ENCODE peak calls at places on chromosomes 5 and 9, in seven cellular contexts. A, R, K, F, G, W and P are unnamed samples.

GRCh38 chr9:38017149-38017884 is 51.7 kb downstream of the SHB start:
- DNase-seq in A (no peak), R (no peak), K (peak; percentile 86), F (no peak), G (peak; percentile 63), W (peak; percentile 53), P (peak; percentile 78)

GRCh38 chr9:18194316-18194715 is 279.6 kb upstream of the ADAMTSL1 start:
- DNase-seq in A (no peak), R (no peak), K (no peak), F (no peak), G (no peak), W (no peak), P (no peak)

GRCh38 chr5:124157320-124157719 is 589.1 kb downstream of the ZNF608 start:
- DNase-seq in A (no peak), R (no peak), K (no peak), F (no peak), G (no peak), W (no peak), P (no peak)

GRCh38 chr5:61569353-61569752 is 237.3 kb downstream of the ZSWIM6 start:
- DNase-seq in A (no peak), R (no peak), K (no peak), F (no peak), G (no peak), W (no peak), P (peak; percentile 3)

GRCh38 chr9:33995449-33995848 is 53.2 kb downstream of the UBAP2 start:
- DNase-seq in A (no peak), R (no peak), K (no peak), F (no peak), G (no peak), W (no peak), P (no peak)

GRCh38 chr5:141439411-141440141 is 9.3 kb downstream of the PCDHGA12 start:
- DNase-seq in A (no peak), R (no peak), K (no peak), F (no peak), G (no peak), W (no peak), P (no peak)

GRCh38 chr5:175814676-175815075 is 56.7 kb upstream of the CPLX2 start:
- DNase-seq in A (no peak), R (no peak), K (no peak), F (no peak), G (peak; percentile 94), W (no peak), P (peak; percentile 83)

GRCh38 chr9:74570879-74571512 is 73.9 kb downstream of the RORB start:
- DNase-seq in A (peak; percentile 15), R (no peak), K (peak; percentile 32), F (no peak), G (peak; percentile 9), W (no peak), P (no peak)

GRCh38 chr5:126519637-126520592 is 75.1 kb downstream of the ALDH7A1 start:
- DNase-seq in A (no peak), R (peak; percentile 87), K (peak; percentile 21), F (no peak), G (no peak), W (peak; percentile 20), P (no peak)

GRCh38 chr9:107935931-107936330 is 446.4 kb upstream of the KLF4 start:
- DNase-seq in A (no peak), R (no peak), K (peak; percentile 7), F (no peak), G (no peak), W (no peak), P (no peak)

GRCh38 chr5:92513067-92513466 is 1068.0 kb downstream of the NR2F1-AS1 start:
- DNase-seq in A (no peak), R (no peak), K (no peak), F (no peak), G (no peak), W (no peak), P (no peak)

GRCh38 chr9:126975327-126976059 is 60.9 kb downstream of the RALGPS1 start:
- DNase-seq in A (no peak), R (no peak), K (no peak), F (no peak), G (no peak), W (no peak), P (no peak)

GRCh38 chr5:123670981-123671557 is 159.1 kb downstream of the CSNK1G3 start:
- DNase-seq in A (peak; percentile 34), R (no peak), K (peak; percentile 78), F (peak; percentile 37), G (peak; percentile 8), W (no peak), P (peak; percentile 33)

GRCh38 chr9:77498891-77499290 is 149.2 kb downstream of the GNA14 start:
- DNase-seq in A (no peak), R (no peak), K (no peak), F (no peak), G (no peak), W (no peak), P (no peak)

GRCh38 chr9:91060520-91061343 is 259.1 kb downstream of the SYK start:
- DNase-seq in A (peak; percentile 94), R (peak; percentile 79), K (peak; percentile 56), F (peak; percentile 87), G (peak; percentile 80), W (peak; percentile 70), P (peak; percentile 76)

GRCh38 chr5:150357326-150358260 is at the start of gene TCOF1:
- DNase-seq in A (peak; percentile 90), R (peak; percentile 98), K (peak; percentile 98), F (peak; percentile 97), G (peak; percentile 87), W (peak; percentile 91), P (peak; percentile 96)
- TF ChIP-seq POLR2A in A (peak; percentile 62), R (no peak), K (peak; percentile 45), F (no peak), G (peak; percentile 46), W (peak; percentile 60), P (peak; percentile 34)

DNA sequence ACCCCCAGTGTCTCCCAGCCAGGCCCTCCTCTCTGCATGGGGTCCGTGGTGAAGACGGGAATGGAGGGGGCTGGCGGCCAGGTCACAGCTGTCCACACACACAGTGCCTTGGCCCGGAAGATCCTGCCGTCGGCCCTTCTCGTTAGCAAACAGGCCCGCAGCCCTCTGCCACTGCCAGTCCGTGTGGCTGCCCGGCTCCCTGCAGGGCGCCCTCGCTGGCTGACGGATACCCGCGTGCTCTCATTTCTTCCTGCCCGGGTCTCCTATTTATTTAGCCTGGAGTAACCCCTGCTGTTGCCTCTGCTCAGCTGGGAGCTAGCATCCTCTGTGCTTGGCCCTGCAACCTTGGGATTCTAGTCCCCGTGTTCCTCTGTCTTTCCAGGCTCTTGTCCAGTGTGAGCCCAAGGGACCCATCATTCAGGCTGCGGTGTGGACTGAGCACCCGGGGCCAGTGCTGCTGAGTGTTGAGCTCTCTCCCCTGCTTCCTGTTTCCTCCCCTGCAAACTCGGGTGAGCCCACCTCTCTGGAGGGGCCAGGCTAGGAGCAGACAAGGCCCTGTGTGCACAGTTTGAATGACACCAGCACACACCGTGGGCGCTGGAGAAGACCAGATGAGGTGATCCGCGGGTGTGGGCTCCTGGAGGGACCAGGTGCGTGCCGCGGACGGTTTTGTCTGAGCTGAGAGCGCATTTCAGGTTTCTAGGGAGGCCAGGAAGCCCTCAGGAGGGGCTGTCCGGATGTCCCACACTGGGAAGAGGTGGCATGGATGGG is 14.6 kb upstream of the RNU6ATAC start:
- DNase-seq in A (no peak), R (peak; percentile 91), K (peak; percentile 51), F (no peak), G (no peak), W (no peak), P (no peak)
- TF ChIP-seq POLR2A in A (no peak), R (no peak), K (no peak), F (no peak), G (no peak), W (no peak), P (no peak)

GRCh38 chr5:172454355-172455086 is at the start of gene SH3PXD2B:
- DNase-seq in A (peak; percentile 52), R (peak; percentile 86), K (peak; percentile 71), F (peak; percentile 55), G (peak; percentile 46), W (no peak), P (peak; percentile 83)
- TF ChIP-seq POLR2A in A (peak; percentile 66), R (no peak), K (no peak), F (no peak), G (peak; percentile 68), W (peak; percentile 50), P (peak; percentile 70)

GRCh38 chr5:65481635-65482271 is at the start of gene ADAMTS6:
- DNase-seq in A (peak; percentile 70), R (peak; percentile 98), K (peak; percentile 92), F (peak; percentile 88), G (peak; percentile 47), W (peak; percentile 85), P (peak; percentile 96)
- TF ChIP-seq POLR2A in A (peak; percentile 24), R (no peak), K (peak; percentile 45), F (no peak), G (no peak), W (peak; percentile 49), P (peak; percentile 88)

DNA sequence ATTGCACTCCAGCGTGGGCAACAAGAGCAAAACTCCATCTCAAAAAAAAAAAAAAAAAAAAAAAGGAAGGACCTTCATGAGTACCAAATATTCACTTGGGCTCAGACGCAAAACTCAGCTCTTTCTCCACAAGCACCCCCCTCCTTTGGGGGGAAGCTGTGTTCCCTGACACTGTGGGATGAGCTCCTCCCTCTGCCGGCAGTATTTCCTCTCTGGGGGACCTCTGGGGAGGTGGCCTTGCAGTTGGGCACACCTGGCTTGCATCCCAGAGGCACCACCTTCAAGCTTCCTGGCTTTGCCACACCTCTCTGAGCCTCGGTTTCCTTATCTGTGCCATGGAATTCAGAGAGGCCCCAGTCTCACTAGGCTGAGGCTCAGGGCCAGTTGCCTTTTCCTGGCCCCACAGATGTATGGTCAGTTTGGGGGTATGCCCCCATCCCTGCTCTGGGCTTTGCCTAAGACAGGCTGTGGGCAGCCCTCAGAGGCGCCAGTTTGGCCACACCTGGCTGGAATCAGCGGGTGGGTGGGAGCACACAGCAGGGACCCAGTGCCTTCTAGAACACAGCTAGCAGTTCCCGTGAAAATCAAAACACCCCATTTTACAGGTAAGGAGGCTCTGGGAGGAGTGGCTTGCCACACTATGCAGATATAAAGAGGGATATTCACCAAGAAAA is 157.5 kb upstream of the IER5L start:
- DNase-seq in A (no peak), R (peak; percentile 81), K (peak; percentile 47), F (peak; percentile 47), G (no peak), W (no peak), P (peak; percentile 55)
- TF ChIP-seq POLR2A in A (no peak), R (no peak), K (peak; percentile 46), F (no peak), G (no peak), W (no peak), P (no peak)